ENCODE peak calls at places on chromosomes 11 and 22, in five cellular contexts. T is A549, U is heart left ventricle, G is GM20000, C is dorsolateral prefrontal cortex. Q is an unnamed sample.
A peak's percentile ranks its signal among the peaks of the same experiment; 100 is the strongest.

GRCh38 chr11:92332986-92333385 is 108.4 kb downstream of the FAT3 start:
- DNase-seq in C (no peak), T (no peak), U (no peak), G (no peak), Q (peak; percentile 33)

GRCh38 chr11:126415128-126415527 is 59.6 kb downstream of the ST3GAL4 start:
- DNase-seq in C (peak; percentile 77), U (peak; percentile 86), T (no peak), G (no peak), Q (no peak)

GRCh38 chr11:1305063-1305495 is 4.4 kb downstream of the TOLLIP start:
- DNase-seq in U (no peak), G (no peak), C (peak; percentile 53), T (no peak), Q (no peak)

GRCh38 chr11:128453444-128454336 is 133.7 kb downstream of the ETS1 start:
- DNase-seq in C (peak; percentile 72), U (peak; percentile 63), G (no peak), T (no peak), Q (peak; percentile 95)

GRCh38 chr11:10778217-10778970 is 27.3 kb downstream of the CTR9 start:
- DNase-seq in U (peak; percentile 69), T (no peak), C (peak; percentile 56), G (no peak), Q (peak; percentile 95)

GRCh38 chr11:93054881-93055280 is 85.4 kb downstream of the MTNR1B start:
- DNase-seq in G (no peak), T (peak; percentile 91), C (no peak), U (no peak), Q (peak; percentile 97)

GRCh38 chr11:28529540-28530410 is 421.6 kb downstream of the METTL15 start:
- DNase-seq in U (no peak), T (peak; percentile 40), C (no peak), G (peak; percentile 39), Q (peak; percentile 51)

GRCh38 chr11:46099973-46100335 is 21.3 kb downstream of the PHF21A start:
- DNase-seq in T (no peak), C (no peak), G (no peak), U (no peak), Q (no peak)

DNA sequence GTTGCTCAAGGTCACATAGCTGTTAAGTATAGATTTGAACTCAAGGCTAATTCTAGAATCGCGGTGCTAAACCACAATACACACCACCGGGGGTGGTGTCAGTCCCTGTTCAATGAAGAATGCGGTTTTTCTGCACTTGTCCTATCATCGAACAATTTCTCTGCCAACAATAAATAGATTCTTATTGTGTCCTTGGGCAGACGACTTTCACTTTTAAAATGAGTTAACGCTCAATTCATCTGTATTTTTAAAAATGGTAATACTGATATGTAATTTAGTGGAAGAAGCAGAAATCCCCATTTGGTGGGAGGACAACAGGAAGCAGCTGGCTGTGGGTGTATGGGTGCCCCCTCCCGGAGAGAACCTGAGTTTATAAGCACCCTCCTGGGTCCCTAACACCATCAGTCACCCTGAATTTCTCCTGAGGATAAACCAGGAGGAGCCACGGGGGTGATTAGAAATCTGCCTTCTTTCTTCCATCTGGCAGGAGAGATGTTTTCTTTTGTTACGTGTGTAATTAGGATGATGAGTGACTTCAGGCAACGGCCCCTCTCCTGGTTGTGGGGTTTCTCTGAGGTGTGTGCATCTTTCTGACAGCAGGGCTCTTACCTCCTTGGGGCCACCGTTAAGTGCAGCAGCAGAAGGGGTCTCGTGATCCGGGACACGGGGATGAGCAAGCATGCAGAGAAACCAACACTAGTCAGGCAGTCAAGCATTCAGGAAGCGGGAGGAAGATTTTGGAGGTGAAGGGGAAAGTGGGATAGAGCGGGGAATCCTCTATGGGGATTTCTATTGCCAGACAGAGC is 87.7 kb downstream of the GRAMD1B start:
- DNase-seq in C (no peak), G (peak; percentile 61), T (no peak), U (no peak), Q (no peak)
- TF ChIP-seq CTCF in C (no peak), G (no peak), T (no peak), U (no peak), Q (no peak)

DNA sequence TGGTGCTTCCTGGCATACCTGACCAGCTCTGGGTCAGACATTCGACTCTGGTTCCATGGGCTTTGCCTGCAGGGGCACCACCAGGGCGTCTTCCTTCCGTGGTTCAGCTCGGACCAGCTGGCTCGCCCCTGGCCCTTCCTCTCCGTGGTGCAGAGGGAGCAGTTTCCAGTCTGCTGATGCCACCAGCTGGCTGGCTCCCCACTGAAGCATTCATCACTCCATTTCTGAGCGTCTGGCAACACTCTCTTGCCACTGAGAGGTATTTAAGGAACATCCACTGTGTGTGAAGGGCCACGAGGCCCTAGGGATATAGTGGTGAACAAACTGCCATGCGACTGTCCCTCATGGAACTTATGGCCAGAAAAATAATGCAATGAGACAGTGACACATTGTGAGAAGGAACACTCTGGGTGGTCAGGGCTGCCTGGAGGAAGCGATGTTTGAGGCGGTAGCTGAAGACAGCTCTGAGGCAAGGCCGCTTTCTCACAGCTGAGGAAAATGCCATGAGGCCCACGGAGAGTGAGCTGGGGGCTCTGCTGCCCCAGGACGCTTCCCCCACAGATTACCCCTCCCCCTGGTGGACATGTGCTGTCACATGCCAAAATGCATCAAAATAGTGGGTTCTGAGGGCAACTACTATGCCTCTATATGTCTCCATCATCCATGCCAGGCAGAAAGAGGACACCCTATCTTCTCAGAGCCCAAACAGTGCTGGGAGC is 44.9 kb upstream of the ARFGAP3 start:
- DNase-seq in G (no peak), C (no peak), T (no peak), U (peak; percentile 63), Q (no peak)
- TF ChIP-seq CTCF in G (peak; percentile 13), C (no peak), T (no peak), U (no peak), Q (peak; percentile 58)

GRCh38 chr11:113553905-113554304 is 78.7 kb upstream of the DRD2 start:
- DNase-seq in T (no peak), U (no peak), G (no peak), C (no peak), Q (no peak)
- TF ChIP-seq CTCF in T (no peak), U (no peak), G (no peak), C (no peak), Q (no peak)

GRCh38 chr11:33864479-33864878 is 27.4 kb downstream of the LMO2 start:
- DNase-seq in U (no peak), C (no peak), T (no peak), G (no peak), Q (no peak)
- TF ChIP-seq CTCF in U (no peak), C (no peak), T (no peak), G (no peak), Q (no peak)

DNA sequence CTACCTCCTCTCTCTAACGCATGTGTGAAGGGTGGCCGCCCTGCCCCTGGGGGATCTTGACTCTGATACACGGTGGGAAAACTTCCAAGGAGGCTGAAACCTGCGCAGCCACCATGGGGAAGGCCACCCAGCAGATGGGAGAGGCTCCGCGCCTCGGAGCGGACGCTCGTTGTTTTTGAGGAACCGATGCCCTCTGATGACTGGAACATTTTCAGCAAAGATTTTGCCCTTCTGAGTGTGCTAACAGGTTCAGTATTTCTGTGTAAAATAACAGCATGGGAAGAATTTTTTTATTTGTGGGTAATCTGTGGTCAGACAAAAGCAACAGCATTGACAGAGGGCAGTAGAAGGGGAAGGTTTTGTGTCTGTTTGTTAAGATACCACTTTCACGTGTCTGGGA is 16.7 kb downstream of the MB start:
- DNase-seq in U (no peak), G (no peak), T (no peak), C (no peak), Q (no peak)
- TF ChIP-seq CTCF in U (no peak), G (no peak), T (no peak), C (no peak), Q (no peak)

DNA sequence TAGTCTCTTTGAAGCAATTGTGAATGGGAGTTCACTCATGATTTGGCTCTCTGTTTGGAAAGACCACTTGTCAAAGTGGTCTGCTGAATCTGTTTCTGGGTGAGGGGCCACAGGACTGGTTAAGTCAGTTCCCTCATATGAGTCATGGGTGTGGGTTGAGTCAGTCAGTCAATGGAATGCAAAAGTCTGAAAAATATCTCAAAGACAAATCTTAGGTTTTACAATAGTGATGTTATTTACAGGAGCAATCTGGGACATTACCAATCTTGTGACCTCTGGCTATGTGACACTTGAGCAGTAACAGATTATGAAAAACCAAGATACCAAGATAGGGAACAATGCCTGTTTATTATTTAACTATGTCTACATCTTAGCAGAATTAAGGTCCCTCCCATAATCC is 311.6 kb downstream of the AASDHPPT start:
- DNase-seq in C (no peak), U (no peak), T (no peak), G (no peak), Q (peak; percentile 71)
- TF ChIP-seq CTCF in C (no peak), U (no peak), T (no peak), G (no peak), Q (no peak)

Q was measured in brain microvascular endothelial cell.